ENCODE peak calls at places on chromosomes 6 and 20, in ten cellular contexts. One of them, this sample, is unnamed.

GRCh38 chr6:144219056-144219685 is 66.0 kb upstream of the UTRN start:
- DNase-seq in posterior vena cava: no peak
- DNase-seq in NCI-H2081: peak
- DNase-seq in Kasumi-1: peak
- DNase-seq in trophoblast cell: peak
- DNase-seq in smooth muscle cell of the brain vasculature: no peak
- DNase-seq in AG09309: peak
- DNase-seq in DMS53: peak
- DNase-seq in heart left ventricle: no peak
- DNase-seq in naive thymus-derived CD8-positive, alpha-beta T cell: peak
- DNase-seq in this sample: no peak

GRCh38 chr20:58519940-58520712 is 4.9 kb upstream of the APCDD1L start:
- DNase-seq in posterior vena cava: no peak
- DNase-seq in NCI-H2081: no peak
- DNase-seq in AG09309: no peak
- DNase-seq in trophoblast cell: no peak
- DNase-seq in Kasumi-1: no peak
- DNase-seq in heart left ventricle: no peak
- DNase-seq in smooth muscle cell of the brain vasculature: no peak
- DNase-seq in naive thymus-derived CD8-positive, alpha-beta T cell: no peak
- DNase-seq in DMS53: peak
- DNase-seq in this sample: no peak

GRCh38 chr6:43146228-43146627 is 24.8 kb upstream of the SRF start:
- DNase-seq in heart left ventricle: no peak
- DNase-seq in Kasumi-1: no peak
- DNase-seq in posterior vena cava: no peak
- DNase-seq in trophoblast cell: no peak
- DNase-seq in smooth muscle cell of the brain vasculature: no peak
- DNase-seq in AG09309: no peak
- DNase-seq in DMS53: no peak
- DNase-seq in naive thymus-derived CD8-positive, alpha-beta T cell: no peak
- DNase-seq in NCI-H2081: no peak
- DNase-seq in this sample: no peak

GRCh38 chr6:2327591-2327990 is 82.2 kb upstream of the GMDS start:
- DNase-seq in naive thymus-derived CD8-positive, alpha-beta T cell: no peak
- DNase-seq in Kasumi-1: no peak
- DNase-seq in heart left ventricle: no peak
- DNase-seq in DMS53: no peak
- DNase-seq in AG09309: no peak
- DNase-seq in smooth muscle cell of the brain vasculature: no peak
- DNase-seq in NCI-H2081: no peak
- DNase-seq in trophoblast cell: no peak
- DNase-seq in posterior vena cava: no peak
- DNase-seq in this sample: no peak

GRCh38 chr20:24648481-24648880 is 179.1 kb downstream of the SYNDIG1 start:
- DNase-seq in heart left ventricle: no peak
- DNase-seq in NCI-H2081: no peak
- DNase-seq in DMS53: no peak
- DNase-seq in smooth muscle cell of the brain vasculature: no peak
- DNase-seq in naive thymus-derived CD8-positive, alpha-beta T cell: no peak
- DNase-seq in posterior vena cava: peak
- DNase-seq in trophoblast cell: no peak
- DNase-seq in AG09309: no peak
- DNase-seq in Kasumi-1: no peak
- DNase-seq in this sample: peak

GRCh38 chr6:149423946-149424440 is 23.9 kb downstream of the SUMO4 start:
- DNase-seq in smooth muscle cell of the brain vasculature: no peak
- DNase-seq in trophoblast cell: no peak
- DNase-seq in naive thymus-derived CD8-positive, alpha-beta T cell: no peak
- DNase-seq in Kasumi-1: no peak
- DNase-seq in heart left ventricle: no peak
- DNase-seq in DMS53: no peak
- DNase-seq in posterior vena cava: no peak
- DNase-seq in AG09309: no peak
- DNase-seq in NCI-H2081: no peak
- DNase-seq in this sample: peak

GRCh38 chr6:158414900-158415299 is 102.6 kb downstream of the TULP4 start:
- DNase-seq in trophoblast cell: peak
- DNase-seq in DMS53: no peak
- DNase-seq in smooth muscle cell of the brain vasculature: no peak
- DNase-seq in AG09309: no peak
- DNase-seq in Kasumi-1: no peak
- DNase-seq in heart left ventricle: no peak
- DNase-seq in posterior vena cava: no peak
- DNase-seq in NCI-H2081: no peak
- DNase-seq in naive thymus-derived CD8-positive, alpha-beta T cell: no peak
- DNase-seq in this sample: no peak

GRCh38 chr20:41142241-41142640 is 4.9 kb downstream of the PLCG1 start:
- DNase-seq in naive thymus-derived CD8-positive, alpha-beta T cell: no peak
- DNase-seq in DMS53: no peak
- DNase-seq in Kasumi-1: no peak
- DNase-seq in heart left ventricle: no peak
- DNase-seq in AG09309: no peak
- DNase-seq in smooth muscle cell of the brain vasculature: no peak
- DNase-seq in NCI-H2081: no peak
- DNase-seq in trophoblast cell: no peak
- DNase-seq in posterior vena cava: peak
- DNase-seq in this sample: no peak

GRCh38 chr6:17101422-17102257 is at the start of gene STMND1:
- DNase-seq in DMS53: peak
- DNase-seq in naive thymus-derived CD8-positive, alpha-beta T cell: no peak
- DNase-seq in Kasumi-1: no peak
- DNase-seq in NCI-H2081: peak
- DNase-seq in posterior vena cava: no peak
- DNase-seq in trophoblast cell: peak
- DNase-seq in AG09309: no peak
- DNase-seq in heart left ventricle: peak
- DNase-seq in smooth muscle cell of the brain vasculature: no peak
- DNase-seq in this sample: peak

GRCh38 chr6:4971851-4972250 is 32.0 kb downstream of the RPP40 start:
- DNase-seq in trophoblast cell: no peak
- DNase-seq in smooth muscle cell of the brain vasculature: no peak
- DNase-seq in NCI-H2081: no peak
- DNase-seq in naive thymus-derived CD8-positive, alpha-beta T cell: no peak
- DNase-seq in AG09309: no peak
- DNase-seq in Kasumi-1: no peak
- DNase-seq in posterior vena cava: no peak
- DNase-seq in DMS53: no peak
- DNase-seq in heart left ventricle: no peak
- DNase-seq in this sample: no peak

GRCh38 chr6:148760568-148761531 is 14.0 kb downstream of the UST start:
- DNase-seq in naive thymus-derived CD8-positive, alpha-beta T cell: peak
- DNase-seq in AG09309: peak
- DNase-seq in smooth muscle cell of the brain vasculature: peak
- DNase-seq in heart left ventricle: peak
- DNase-seq in Kasumi-1: peak
- DNase-seq in trophoblast cell: no peak
- DNase-seq in DMS53: no peak
- DNase-seq in posterior vena cava: peak
- DNase-seq in NCI-H2081: no peak
- DNase-seq in this sample: peak

GRCh38 chr6:142935553-142936517 is 9.1 kb downstream of the HIVEP2 start:
- DNase-seq in trophoblast cell: no peak
- DNase-seq in DMS53: peak
- DNase-seq in heart left ventricle: no peak
- DNase-seq in posterior vena cava: no peak
- DNase-seq in Kasumi-1: no peak
- DNase-seq in smooth muscle cell of the brain vasculature: no peak
- DNase-seq in naive thymus-derived CD8-positive, alpha-beta T cell: no peak
- DNase-seq in AG09309: no peak
- DNase-seq in NCI-H2081: no peak
- DNase-seq in this sample: no peak

GRCh38 chr6:150881911-150882481 is 16.5 kb downstream of the MTHFD1L start:
- DNase-seq in Kasumi-1: no peak
- DNase-seq in trophoblast cell: peak
- DNase-seq in heart left ventricle: peak
- DNase-seq in naive thymus-derived CD8-positive, alpha-beta T cell: no peak
- DNase-seq in AG09309: peak
- DNase-seq in smooth muscle cell of the brain vasculature: no peak
- DNase-seq in DMS53: no peak
- DNase-seq in posterior vena cava: peak
- DNase-seq in NCI-H2081: peak
- DNase-seq in this sample: peak

GRCh38 chr20:21702553-21703467 is 2.7 kb upstream of the PAX1 start:
- DNase-seq in naive thymus-derived CD8-positive, alpha-beta T cell: no peak
- DNase-seq in trophoblast cell: peak
- DNase-seq in heart left ventricle: no peak
- DNase-seq in smooth muscle cell of the brain vasculature: no peak
- DNase-seq in NCI-H2081: peak
- DNase-seq in AG09309: peak
- DNase-seq in posterior vena cava: peak
- DNase-seq in DMS53: peak
- DNase-seq in Kasumi-1: no peak
- DNase-seq in this sample: peak

GRCh38 chr20:13858496-13859270 is 73.9 kb downstream of the NDUFAF5 start:
- DNase-seq in posterior vena cava: no peak
- DNase-seq in heart left ventricle: no peak
- DNase-seq in naive thymus-derived CD8-positive, alpha-beta T cell: no peak
- DNase-seq in smooth muscle cell of the brain vasculature: no peak
- DNase-seq in Kasumi-1: no peak
- DNase-seq in NCI-H2081: no peak
- DNase-seq in trophoblast cell: no peak
- DNase-seq in DMS53: no peak
- DNase-seq in AG09309: no peak
- DNase-seq in this sample: no peak

GRCh38 chr20:13105071-13105470 is 96.3 kb downstream of the SPTLC3 start:
- DNase-seq in posterior vena cava: no peak
- DNase-seq in AG09309: no peak
- DNase-seq in Kasumi-1: no peak
- DNase-seq in naive thymus-derived CD8-positive, alpha-beta T cell: no peak
- DNase-seq in smooth muscle cell of the brain vasculature: no peak
- DNase-seq in NCI-H2081: no peak
- DNase-seq in heart left ventricle: no peak
- DNase-seq in DMS53: no peak
- DNase-seq in trophoblast cell: peak
- DNase-seq in this sample: peak

GRCh38 chr6:683742-684440 is 9.0 kb downstream of the EXOC2 start:
- DNase-seq in AG09309: no peak
- DNase-seq in DMS53: no peak
- DNase-seq in naive thymus-derived CD8-positive, alpha-beta T cell: no peak
- DNase-seq in trophoblast cell: no peak
- DNase-seq in posterior vena cava: no peak
- DNase-seq in heart left ventricle: no peak
- DNase-seq in NCI-H2081: peak
- DNase-seq in smooth muscle cell of the brain vasculature: peak
- DNase-seq in Kasumi-1: no peak
- DNase-seq in this sample: peak

GRCh38 chr6:125444234-125444949 is 142.6 kb upstream of the HDDC2 start:
- DNase-seq in smooth muscle cell of the brain vasculature: peak
- DNase-seq in NCI-H2081: no peak
- DNase-seq in DMS53: no peak
- DNase-seq in trophoblast cell: no peak
- DNase-seq in AG09309: no peak
- DNase-seq in heart left ventricle: peak
- DNase-seq in posterior vena cava: peak
- DNase-seq in Kasumi-1: no peak
- DNase-seq in naive thymus-derived CD8-positive, alpha-beta T cell: no peak
- DNase-seq in this sample: peak

GRCh38 chr6:158086054-158086705 is 81.9 kb downstream of the SERAC1 start:
- DNase-seq in posterior vena cava: no peak
- DNase-seq in naive thymus-derived CD8-positive, alpha-beta T cell: no peak
- DNase-seq in DMS53: no peak
- DNase-seq in smooth muscle cell of the brain vasculature: peak
- DNase-seq in AG09309: peak
- DNase-seq in NCI-H2081: no peak
- DNase-seq in heart left ventricle: no peak
- DNase-seq in Kasumi-1: peak
- DNase-seq in trophoblast cell: no peak
- DNase-seq in this sample: no peak

GRCh38 chr20:19338960-19339359 is 126.5 kb downstream of the SLC24A3 start:
- DNase-seq in posterior vena cava: no peak
- DNase-seq in DMS53: no peak
- DNase-seq in AG09309: no peak
- DNase-seq in naive thymus-derived CD8-positive, alpha-beta T cell: no peak
- DNase-seq in NCI-H2081: no peak
- DNase-seq in heart left ventricle: no peak
- DNase-seq in Kasumi-1: no peak
- DNase-seq in trophoblast cell: no peak
- DNase-seq in smooth muscle cell of the brain vasculature: no peak
- DNase-seq in this sample: no peak

GRCh38 chr6:3813150-3813780 is 35.9 kb upstream of the FAM50B start:
- DNase-seq in trophoblast cell: peak
- DNase-seq in posterior vena cava: peak
- DNase-seq in heart left ventricle: peak
- DNase-seq in DMS53: peak
- DNase-seq in NCI-H2081: peak
- DNase-seq in Kasumi-1: peak
- DNase-seq in smooth muscle cell of the brain vasculature: no peak
- DNase-seq in AG09309: no peak
- DNase-seq in naive thymus-derived CD8-positive, alpha-beta T cell: no peak
- DNase-seq in this sample: peak

GRCh38 chr6:170067257-170067656 is 223.6 kb downstream of the DLL1 start:
- DNase-seq in NCI-H2081: no peak
- DNase-seq in naive thymus-derived CD8-positive, alpha-beta T cell: no peak
- DNase-seq in AG09309: no peak
- DNase-seq in DMS53: no peak
- DNase-seq in Kasumi-1: no peak
- DNase-seq in posterior vena cava: peak
- DNase-seq in trophoblast cell: peak
- DNase-seq in smooth muscle cell of the brain vasculature: no peak
- DNase-seq in heart left ventricle: peak
- DNase-seq in this sample: peak

GRCh38 chr6:56527934-56528333 is 114.8 kb downstream of the DST start:
- DNase-seq in AG09309: no peak
- DNase-seq in smooth muscle cell of the brain vasculature: no peak
- DNase-seq in Kasumi-1: no peak
- DNase-seq in naive thymus-derived CD8-positive, alpha-beta T cell: no peak
- DNase-seq in DMS53: no peak
- DNase-seq in heart left ventricle: no peak
- DNase-seq in trophoblast cell: no peak
- DNase-seq in posterior vena cava: no peak
- DNase-seq in NCI-H2081: no peak
- DNase-seq in this sample: no peak

GRCh38 chr20:13788167-13788834 is 3.5 kb downstream of the NDUFAF5 start:
- DNase-seq in NCI-H2081: peak
- DNase-seq in smooth muscle cell of the brain vasculature: peak
- DNase-seq in Kasumi-1: peak
- DNase-seq in posterior vena cava: no peak
- DNase-seq in trophoblast cell: peak
- DNase-seq in naive thymus-derived CD8-positive, alpha-beta T cell: peak
- DNase-seq in DMS53: peak
- DNase-seq in heart left ventricle: no peak
- DNase-seq in AG09309: no peak
- DNase-seq in this sample: peak

GRCh38 chr20:2135018-2135417 is 33.4 kb downstream of the STK35 start:
- DNase-seq in posterior vena cava: no peak
- DNase-seq in AG09309: no peak
- DNase-seq in DMS53: no peak
- DNase-seq in heart left ventricle: no peak
- DNase-seq in naive thymus-derived CD8-positive, alpha-beta T cell: no peak
- DNase-seq in Kasumi-1: no peak
- DNase-seq in NCI-H2081: no peak
- DNase-seq in smooth muscle cell of the brain vasculature: no peak
- DNase-seq in trophoblast cell: peak
- DNase-seq in this sample: peak

GRCh38 chr6:63816979-63817436 is 181.4 kb downstream of the PHF3 start:
- DNase-seq in AG09309: no peak
- DNase-seq in trophoblast cell: no peak
- DNase-seq in naive thymus-derived CD8-positive, alpha-beta T cell: no peak
- DNase-seq in Kasumi-1: peak
- DNase-seq in heart left ventricle: no peak
- DNase-seq in NCI-H2081: peak
- DNase-seq in smooth muscle cell of the brain vasculature: no peak
- DNase-seq in DMS53: peak
- DNase-seq in posterior vena cava: no peak
- DNase-seq in this sample: peak

GRCh38 chr20:10370091-10370887 is 63.7 kb downstream of the MKKS start:
- DNase-seq in naive thymus-derived CD8-positive, alpha-beta T cell: no peak
- DNase-seq in Kasumi-1: no peak
- DNase-seq in NCI-H2081: no peak
- DNase-seq in heart left ventricle: no peak
- DNase-seq in DMS53: no peak
- DNase-seq in trophoblast cell: peak
- DNase-seq in posterior vena cava: no peak
- DNase-seq in smooth muscle cell of the brain vasculature: no peak
- DNase-seq in AG09309: no peak
- DNase-seq in this sample: no peak

GRCh38 chr6:77030929-77031674 is 432.2 kb downstream of the HTR1B start:
- DNase-seq in trophoblast cell: peak
- DNase-seq in DMS53: no peak
- DNase-seq in posterior vena cava: no peak
- DNase-seq in Kasumi-1: no peak
- DNase-seq in smooth muscle cell of the brain vasculature: no peak
- DNase-seq in AG09309: no peak
- DNase-seq in heart left ventricle: no peak
- DNase-seq in naive thymus-derived CD8-positive, alpha-beta T cell: no peak
- DNase-seq in NCI-H2081: no peak
- DNase-seq in this sample: no peak